ENCODE peak calls at places on chromosomes 13 and 19, in five cellular contexts. O is stimulated activated CD4-positive, alpha-beta T cell treated with anti-CD3 and anti-CD28 coated beads, Interleukin-4, amount 100 ng/mL, for 1 hour; R is RPMI7951; E is ELR; B is activated CD4-positive, alpha-beta T cell treated with anti-CD3 and anti-CD28 coated beads for 1 hour. Z is an unnamed sample.

GRCh38 chr19:4539697-4540581 is at the start of gene LRG1:
- DNase-seq in O (no peak), R (no peak), E (no peak), B (no peak), Z (peak)

GRCh38 chr13:114009590-114010400 is 35.9 kb upstream of the C13orf46 start:
- DNase-seq in O (no peak), R (no peak), E (no peak), B (no peak), Z (no peak)

GRCh38 chr13:113560645-113561416 is 23.7 kb upstream of the TFDP1 start:
- DNase-seq in O (no peak), R (no peak), E (no peak), B (no peak), Z (no peak)

GRCh38 chr13:44274838-44275237 is 98.8 kb upstream of the SERP2 start:
- DNase-seq in O (no peak), R (no peak), E (peak), B (no peak), Z (no peak)

GRCh38 chr13:85261757-85262346 is 537.4 kb downstream of the SLITRK6 start:
- DNase-seq in O (no peak), R (no peak), E (peak), B (no peak), Z (no peak)

GRCh38 chr19:53982056-53982455 is 9.4 kb upstream of the CACNG6 start:
- DNase-seq in O (no peak), R (no peak), E (no peak), B (no peak), Z (no peak)

GRCh38 chr19:5971714-5972354 is 6.1 kb downstream of the RANBP3 start:
- DNase-seq in O (no peak), R (peak), E (no peak), B (no peak), Z (no peak)

GRCh38 chr13:45393941-45394570 is 24.1 kb downstream of the SLC25A30 start:
- DNase-seq in O (peak), R (peak), E (peak), B (no peak), Z (peak)

GRCh38 chr19:17095141-17095919 is 19.8 kb downstream of the MYO9B start:
- DNase-seq in O (no peak), R (peak), E (no peak), B (no peak), Z (no peak)

GRCh38 chr19:40726279-40726678 is 9.4 kb downstream of the ITPKC start:
- DNase-seq in O (no peak), R (no peak), E (no peak), B (no peak), Z (no peak)

GRCh38 chr19:49851456-49852259 is 699 bp downstream of the PTOV1 start:
- DNase-seq in O (peak), R (no peak), E (peak), B (no peak), Z (peak)

GRCh38 chr13:32314968-32315254 is 252 bp downstream of the ZAR1L start:
- DNase-seq in O (peak), R (peak), E (peak), B (peak), Z (peak)

GRCh38 chr13:110705356-110705825 is 525 bp downstream of the CARS2 start:
- DNase-seq in O (no peak), R (no peak), E (no peak), B (no peak), Z (no peak)

GRCh38 chr13:34617684-34618083 is 324.4 kb upstream of the NBEA start:
- DNase-seq in O (no peak), R (no peak), E (no peak), B (no peak), Z (no peak)

GRCh38 chr13:36919833-36920611 is at the start of gene SMAD9:
- DNase-seq in O (peak), R (peak), E (peak), B (no peak), Z (peak)

GRCh38 chr13:107650081-107650701 is 565.1 kb downstream of the LIG4 start:
- DNase-seq in O (peak), R (peak), E (peak), B (no peak), Z (peak)

GRCh38 chr13:42991892-42992584 is at the start of gene EPSTI1:
- DNase-seq in O (peak), R (peak), E (peak), B (peak), Z (peak)

GRCh38 chr13:74205313-74205690 is 71.1 kb upstream of the KLF12 start:
- DNase-seq in O (no peak), R (peak), E (peak), B (no peak), Z (no peak)

GRCh38 chr19:19575411-19575810 is 37.3 kb downstream of the CILP2 start:
- DNase-seq in O (no peak), R (no peak), E (no peak), B (no peak), Z (no peak)